ENCODE peak calls at places on chromosomes 7 and 10, in four cellular contexts. P, R, G and Z are unnamed samples.

GRCh38 chr10:13613519-13613918 is 26.8 kb downstream of the PRPF18 start:
- DNase-seq in R (peak; percentile 68), G (peak; percentile 37), P (no peak), Z (no peak)

GRCh38 chr7:23117841-23118240 is 12.3 kb downstream of the KLHL7 start:
- DNase-seq in G (no peak), P (no peak), R (peak; percentile 18), Z (no peak)

GRCh38 chr10:24456319-24456718 is 247.4 kb downstream of the KIAA1217 start:
- DNase-seq in R (no peak), G (peak; percentile 98), P (no peak), Z (no peak)

GRCh38 chr10:86813101-86813500 is 56.7 kb downstream of the BMPR1A start:
- DNase-seq in P (no peak), G (peak; percentile 36), R (no peak), Z (no peak)

GRCh38 chr10:84076047-84076388 is 63.3 kb upstream of the GHITM start:
- DNase-seq in R (no peak), P (no peak), G (peak; percentile 80), Z (no peak)

GRCh38 chr7:155388561-155388960 is 69.4 kb upstream of the EN2 start:
- DNase-seq in G (no peak), P (no peak), R (no peak), Z (no peak)

GRCh38 chr7:134920026-134920758 is 66.1 kb upstream of the AGBL3 start:
- DNase-seq in G (peak; percentile 79), P (no peak), R (no peak), Z (no peak)

GRCh38 chr7:22725585-22725984 is 1.4 kb upstream of the IL6 start:
- DNase-seq in R (peak; percentile 23), P (no peak), G (no peak), Z (peak; percentile 39)

GRCh38 chr7:106234425-106234824 is 50.4 kb downstream of the NAMPT start:
- DNase-seq in P (no peak), G (no peak), R (no peak), Z (no peak)

GRCh38 chr10:62037166-62037831 is 135.8 kb downstream of the ARID5B start:
- DNase-seq in R (no peak), P (no peak), G (peak; percentile 81), Z (no peak)

GRCh38 chr10:19629559-19629958 is 186.7 kb upstream of the PLXDC2 start:
- DNase-seq in G (peak; percentile 37), R (peak; percentile 85), P (peak; percentile 67), Z (no peak)

GRCh38 chr10:114631678-114632417 is 26.2 kb downstream of the ABLIM1 start:
- DNase-seq in R (peak; percentile 82), G (no peak), P (peak; percentile 53), Z (no peak)

GRCh38 chr7:148803094-148803493 is 81.0 kb downstream of the EZH2 start:
- DNase-seq in G (no peak), P (no peak), R (no peak), Z (no peak)

GRCh38 chr7:13067036-13067435 is 379.6 kb downstream of the ARL4A start:
- DNase-seq in G (no peak), P (no peak), R (peak; percentile 47), Z (no peak)

GRCh38 chr10:51301644-51302043 is 227.4 kb downstream of the PRKG1 start:
- DNase-seq in P (no peak), R (no peak), G (peak; percentile 33), Z (no peak)

GRCh38 chr10:16987129-16987670 is 142.4 kb downstream of the CUBN start:
- DNase-seq in P (no peak), R (no peak), G (peak; percentile 96), Z (no peak)

GRCh38 chr10:99967961-99968360 is 41.8 kb downstream of the DNMBP start:
- DNase-seq in G (no peak), R (no peak), P (no peak), Z (no peak)

GRCh38 chr10:48748573-48748972 is 63.9 kb downstream of the WDFY4 start:
- DNase-seq in P (no peak), R (no peak), G (no peak), Z (no peak)

GRCh38 chr7:36127075-36127740 is 25.8 kb upstream of the EEPD1 start:
- DNase-seq in R (no peak), P (no peak), G (no peak), Z (peak; percentile 11)

GRCh38 chr7:69764071-69764470 is 165.8 kb downstream of the AUTS2 start:
- DNase-seq in P (no peak), G (no peak), R (no peak), Z (no peak)

GRCh38 chr7:25597881-25598456 is 369.7 kb upstream of the NPVF start:
- DNase-seq in G (no peak), P (no peak), R (no peak), Z (no peak)

GRCh38 chr10:27252267-27253000 is 11.8 kb upstream of the ACBD5 start:
- DNase-seq in R (peak; percentile 57), P (no peak), G (peak; percentile 29), Z (no peak)

GRCh38 chr7:9507281-9507680 is 1073.9 kb downstream of the NXPH1 start:
- DNase-seq in G (peak; percentile 56), R (peak; percentile 29), P (no peak), Z (no peak)

GRCh38 chr7:129825005-129825553 is 127.7 kb downstream of the UBE2H start:
- DNase-seq in R (peak; percentile 90), G (no peak), P (peak; percentile 61), Z (peak; percentile 42)

GRCh38 chr7:325811-326210 is 35.8 kb downstream of the FOXL3 start:
- DNase-seq in R (no peak), P (no peak), G (no peak), Z (no peak)

GRCh38 chr10:114801411-114801813 is 20.2 kb upstream of the FHIP2A start:
- DNase-seq in G (no peak), P (no peak), R (no peak), Z (peak; percentile 16)

GRCh38 chr7:37315752-37316711 is 132.6 kb downstream of the ELMO1 start:
- DNase-seq in P (no peak), R (no peak), G (no peak), Z (no peak)

GRCh38 chr7:17588730-17589129 is 290.3 kb downstream of the AHR start:
- DNase-seq in R (no peak), G (no peak), P (no peak), Z (no peak)

DNA sequence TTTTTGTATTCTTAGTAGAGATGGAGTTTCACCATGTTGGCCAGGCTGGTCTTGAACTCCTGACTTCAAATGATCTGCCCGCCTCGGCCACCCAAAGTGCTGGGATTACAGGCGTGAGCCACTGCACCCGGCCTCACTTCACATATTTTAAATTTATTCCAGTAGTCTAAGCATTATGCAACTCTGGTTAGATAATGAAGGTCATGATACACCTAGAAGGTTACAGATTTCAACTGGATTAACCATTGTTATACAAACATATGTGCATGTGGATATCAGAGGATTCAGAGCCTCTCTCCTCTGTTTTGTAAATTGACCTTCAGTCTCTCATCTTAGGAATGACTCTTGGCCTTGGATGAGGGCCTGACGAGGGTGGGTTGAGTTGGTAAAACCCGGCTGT is 146.3 kb downstream of the DPP6 start:
- DNase-seq in G (no peak), P (no peak), R (no peak), Z (no peak)
- H3K4me3 ChIP-seq in G (no peak overlapping the region), P (no peak overlapping the region), R (no peak overlapping the region), Z (no peak overlapping the region)

DNA sequence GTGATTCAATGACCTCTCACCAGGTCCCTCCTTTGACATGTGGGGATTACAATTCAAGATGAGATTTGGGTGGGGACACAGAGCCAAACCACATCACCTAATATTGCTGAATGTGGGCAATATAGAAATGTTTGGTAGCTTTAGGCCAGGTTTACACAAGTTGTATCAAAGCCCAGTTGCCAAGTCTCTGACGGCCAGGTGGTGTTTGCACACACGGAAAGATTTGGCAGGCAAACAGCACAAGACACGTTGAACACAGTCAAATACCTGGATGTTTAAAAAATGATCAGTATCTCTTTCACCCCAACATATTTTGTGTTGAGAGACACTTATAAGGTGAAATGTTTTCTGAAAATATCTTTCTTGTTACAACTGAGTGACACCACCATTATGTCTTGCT is 294.4 kb upstream of the MKI67 start:
- DNase-seq in G (no peak), R (no peak), P (no peak), Z (no peak)
- H3K9me3 ChIP-seq in G (peaks cover 3% of the 10 kb centered on the region), R (no peaks in the 10 kb centered on the region), P (no peaks in the 10 kb centered on the region), Z (no peaks in the 10 kb centered on the region)

GRCh38 chr7:27100601-27101187 is 1.8 kb downstream of the HOXA2 start:
- DNase-seq in R (peak; percentile 67), P (no peak), G (peak; percentile 47), Z (no peak)
- H2AFZ ChIP-seq in R (no peak overlapping the region), P (no peak overlapping the region), G (no peak overlapping the region), Z (no peak overlapping the region)

GRCh38 chr7:156764766-156765165 is 124.2 kb downstream of the RNF32 start:
- DNase-seq in R (no peak), P (no peak), G (no peak), Z (no peak)

GRCh38 chr7:156764016-156764669 is 123.6 kb downstream of the RNF32 start:
- DNase-seq in R (peak; percentile 75), P (no peak), G (peak; percentile 64), Z (no peak)

GRCh38 chr7:156768698-156769472 is 124.1 kb downstream of the LMBR1 start:
- DNase-seq in G (no peak), P (no peak), R (no peak), Z (no peak)

GRCh38 chr7:156766666-156767065 is 126.1 kb downstream of the RNF32 start:
- DNase-seq in G (no peak), R (no peak), P (no peak), Z (no peak)

DNA sequence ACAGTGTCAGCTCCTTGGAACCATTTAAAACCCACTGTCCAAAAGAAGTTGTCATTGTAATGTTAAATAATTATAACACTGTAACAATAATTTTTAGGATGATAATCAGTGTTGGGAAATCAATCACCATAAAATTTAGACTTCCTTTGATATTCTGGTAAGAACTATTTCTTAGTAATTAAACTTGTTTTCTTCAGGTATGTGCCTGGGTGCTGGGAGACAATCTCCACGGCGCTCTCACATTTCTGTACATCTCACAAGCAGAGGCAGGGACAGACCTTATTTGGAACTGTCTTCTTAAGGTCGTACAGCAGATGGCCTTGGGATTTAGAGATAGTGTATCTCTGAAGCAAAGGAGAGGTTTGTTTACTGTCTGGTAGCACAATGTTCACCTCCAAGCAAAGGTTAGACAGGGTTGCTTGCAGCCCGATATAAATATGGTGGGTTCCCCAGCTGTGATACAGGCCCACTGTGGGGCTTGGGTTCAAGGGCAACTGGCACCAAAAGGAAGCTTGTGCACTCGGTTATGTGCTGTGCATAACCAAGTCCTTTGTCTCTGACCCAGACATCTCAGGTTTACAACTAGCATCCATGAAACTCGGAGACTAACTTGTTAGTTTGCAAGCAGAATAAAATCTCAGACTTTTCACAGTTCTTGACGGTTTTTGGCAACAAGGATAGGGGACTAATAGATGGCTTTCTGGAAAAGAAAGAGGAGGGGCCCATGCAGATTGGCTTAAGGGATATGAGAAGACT is 125.5 kb downstream of the RNF32 start:
- DNase-seq in P (no peak), R (no peak), G (no peak), Z (no peak)
- H3K4me3 ChIP-seq in P (no peak overlapping the region), R (no peak overlapping the region), G (no peak overlapping the region), Z (no peak overlapping the region)

DNA sequence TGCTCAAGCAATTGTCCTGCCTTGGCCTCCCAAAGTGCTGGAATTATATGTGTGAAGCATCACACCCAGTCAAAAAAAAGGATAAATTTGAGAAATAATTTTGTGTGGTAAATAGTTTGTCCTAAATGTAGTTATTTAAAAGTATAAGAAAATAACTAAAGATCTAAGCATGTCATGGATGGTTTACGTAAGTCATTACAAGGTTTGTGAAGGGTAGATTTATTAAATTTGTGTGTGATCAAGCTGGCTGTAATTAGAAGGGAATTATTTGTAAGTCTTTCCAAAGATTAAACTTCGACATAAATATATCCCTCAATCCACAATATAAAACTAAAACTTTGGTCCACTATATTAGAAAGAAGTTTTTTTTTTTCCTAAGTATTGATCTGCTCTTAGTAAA is 28.6 kb downstream of the ORC5 start:
- DNase-seq in R (peak; percentile 5), G (no peak), P (no peak), Z (peak; percentile 35)
- H3K9me3 ChIP-seq in R (peaks cover 19% of the 10 kb centered on the region), G (no peaks in the 10 kb centered on the region), P (peaks cover 3% of the 10 kb centered on the region), Z (peaks cover 42% of the 10 kb centered on the region)